ENCODE peak calls at places on chromosome 2, in six cellular contexts. Q, W, N, B, E and M are unnamed samples.

GRCh38 chr2:161283926-161284325 is 24.3 kb upstream of the PSMD14 start:
- DNase-seq in E (peak; percentile 43), Q (no peak), N (peak; percentile 3), W (no peak), B (no peak), M (no peak)

GRCh38 chr2:239660390-239661228 is 259.8 kb upstream of the HDAC4 start:
- DNase-seq in Q (no peak), E (no peak), N (no peak), B (no peak), W (no peak), M (no peak)

GRCh38 chr2:121376851-121377250 is 91.8 kb upstream of the TFCP2L1 start:
- DNase-seq in E (peak; percentile 43), Q (no peak), W (no peak), N (no peak), B (no peak), M (no peak)

GRCh38 chr2:39466311-39466710 is 29.2 kb upstream of the MAP4K3 start:
- DNase-seq in B (no peak), N (no peak), Q (no peak), E (no peak), W (no peak), M (no peak)

GRCh38 chr2:69491864-69492263 is 54.6 kb upstream of the NFU1 start:
- DNase-seq in N (no peak), Q (no peak), E (no peak), W (no peak), B (no peak), M (no peak)

GRCh38 chr2:214158851-214159250 is 252.0 kb upstream of the VWC2L start:
- DNase-seq in B (no peak), Q (no peak), W (no peak), E (no peak), N (no peak), M (no peak)

GRCh38 chr2:115129502-115129901 is 687.1 kb downstream of the DPP10 start:
- DNase-seq in Q (no peak), E (no peak), B (no peak), N (no peak), W (no peak), M (no peak)

GRCh38 chr2:88016948-88017779 is 817 bp upstream of the RNU2-63P start:
- DNase-seq in N (no peak), E (peak; percentile 9), W (peak; percentile 7), Q (no peak), B (peak; percentile 46), M (peak; percentile 80)

GRCh38 chr2:238117199-238118154 is 17.3 kb downstream of the ESPNL start:
- DNase-seq in W (no peak), B (no peak), E (no peak), Q (no peak), N (peak; percentile 79), M (peak; percentile 7)

GRCh38 chr2:127463155-127463991 is 45.1 kb downstream of the PROC start:
- DNase-seq in B (no peak), E (peak; percentile 20), W (no peak), Q (peak; percentile 33), N (no peak), M (no peak)